ENCODE peak calls at places on chromosomes 1 and 21, in seven cellular contexts. One of them, this sample, is unnamed.
A peak's percentile ranks its signal among the peaks of the same experiment; 100 is the strongest.

GRCh38 chr1:187264995-187265602 is 436.4 kb downstream of the PLA2G4A start:
- DNase-seq in T-helper 9 cell: no peak
- DNase-seq in BJ: no peak
- DNase-seq in mesothelial cell of epicardium: no peak
- DNase-seq in GM23338: peak; percentile 77
- DNase-seq in ecto neural progenitor cell: peak; percentile 48
- DNase-seq in PC-3: peak; percentile 68
- DNase-seq in this sample: no peak

GRCh38 chr1:2607681-2608041 is 21.1 kb downstream of the PRXL2B start:
- DNase-seq in mesothelial cell of epicardium: no peak
- DNase-seq in BJ: no peak
- DNase-seq in ecto neural progenitor cell: peak; percentile 49
- DNase-seq in GM23338: no peak
- DNase-seq in T-helper 9 cell: no peak
- DNase-seq in PC-3: no peak
- DNase-seq in this sample: no peak

GRCh38 chr1:82517586-82517985 is 716.9 kb downstream of the ADGRL2 start:
- DNase-seq in BJ: no peak
- DNase-seq in mesothelial cell of epicardium: no peak
- DNase-seq in ecto neural progenitor cell: peak; percentile 66
- DNase-seq in GM23338: peak; percentile 56
- DNase-seq in PC-3: peak; percentile 17
- DNase-seq in T-helper 9 cell: no peak
- DNase-seq in this sample: no peak

GRCh38 chr1:3543076-3544049 is 67.9 kb downstream of the MEGF6 start:
- DNase-seq in PC-3: peak; percentile 91
- DNase-seq in GM23338: no peak
- DNase-seq in mesothelial cell of epicardium: no peak
- DNase-seq in T-helper 9 cell: no peak
- DNase-seq in ecto neural progenitor cell: peak; percentile 64
- DNase-seq in BJ: peak; percentile 92
- DNase-seq in this sample: no peak

GRCh38 chr1:34128186-34128889 is 36.7 kb downstream of the CSMD2 start:
- DNase-seq in T-helper 9 cell: no peak
- DNase-seq in PC-3: no peak
- DNase-seq in ecto neural progenitor cell: peak; percentile 23
- DNase-seq in mesothelial cell of epicardium: no peak
- DNase-seq in BJ: no peak
- DNase-seq in GM23338: no peak
- DNase-seq in this sample: no peak

GRCh38 chr21:34648739-34649297 is 20.0 kb upstream of the CLIC6 start:
- DNase-seq in GM23338: no peak
- DNase-seq in ecto neural progenitor cell: no peak
- DNase-seq in T-helper 9 cell: no peak
- DNase-seq in BJ: no peak
- DNase-seq in PC-3: no peak
- DNase-seq in mesothelial cell of epicardium: no peak
- DNase-seq in this sample: no peak

GRCh38 chr1:149966405-149966804 is 29.7 kb upstream of the MTMR11 start:
- DNase-seq in BJ: no peak
- DNase-seq in T-helper 9 cell: no peak
- DNase-seq in GM23338: no peak
- DNase-seq in mesothelial cell of epicardium: no peak
- DNase-seq in PC-3: no peak
- DNase-seq in ecto neural progenitor cell: no peak
- DNase-seq in this sample: no peak

GRCh38 chr1:4476394-4476793 is 178.0 kb upstream of the AJAP1 start:
- DNase-seq in PC-3: no peak
- DNase-seq in ecto neural progenitor cell: no peak
- DNase-seq in mesothelial cell of epicardium: no peak
- DNase-seq in T-helper 9 cell: no peak
- DNase-seq in GM23338: no peak
- DNase-seq in BJ: no peak
- DNase-seq in this sample: no peak

GRCh38 chr1:150362721-150363425 is 1.1 kb upstream of the RPRD2 start:
- DNase-seq in ecto neural progenitor cell: no peak
- DNase-seq in PC-3: no peak
- DNase-seq in mesothelial cell of epicardium: no peak
- DNase-seq in T-helper 9 cell: no peak
- DNase-seq in BJ: no peak
- DNase-seq in GM23338: peak; percentile 13
- DNase-seq in this sample: peak; percentile 24

GRCh38 chr1:31335007-31335406 is 37.9 kb downstream of the FABP3 start:
- DNase-seq in ecto neural progenitor cell: no peak
- DNase-seq in BJ: peak; percentile 8
- DNase-seq in PC-3: peak; percentile 71
- DNase-seq in GM23338: peak; percentile 65
- DNase-seq in mesothelial cell of epicardium: no peak
- DNase-seq in T-helper 9 cell: no peak
- DNase-seq in this sample: no peak

GRCh38 chr1:38029725-38030511 is 16.7 kb downstream of the POU3F1 start:
- DNase-seq in ecto neural progenitor cell: peak; percentile 47
- DNase-seq in T-helper 9 cell: no peak
- DNase-seq in PC-3: peak; percentile 83
- DNase-seq in GM23338: peak; percentile 53
- DNase-seq in BJ: no peak
- DNase-seq in mesothelial cell of epicardium: no peak
- DNase-seq in this sample: no peak

GRCh38 chr1:228799929-228800328 is 64.7 kb downstream of the RHOU start:
- DNase-seq in T-helper 9 cell: no peak
- DNase-seq in mesothelial cell of epicardium: no peak
- DNase-seq in BJ: no peak
- DNase-seq in GM23338: no peak
- DNase-seq in ecto neural progenitor cell: no peak
- DNase-seq in PC-3: no peak
- DNase-seq in this sample: no peak

GRCh38 chr21:35840197-35840799 is 220.0 kb downstream of the SETD4 start:
- DNase-seq in PC-3: peak; percentile 82
- DNase-seq in BJ: peak; percentile 46
- DNase-seq in ecto neural progenitor cell: no peak
- DNase-seq in GM23338: peak; percentile 84
- DNase-seq in T-helper 9 cell: peak; percentile 32
- DNase-seq in mesothelial cell of epicardium: no peak
- DNase-seq in this sample: no peak

GRCh38 chr1:221708076-221708571 is 33.8 kb downstream of the DUSP10 start:
- DNase-seq in mesothelial cell of epicardium: no peak
- DNase-seq in PC-3: no peak
- DNase-seq in BJ: no peak
- DNase-seq in GM23338: no peak
- DNase-seq in T-helper 9 cell: peak; percentile 41
- DNase-seq in ecto neural progenitor cell: no peak
- DNase-seq in this sample: no peak

GRCh38 chr1:218463194-218464156 is 118.3 kb downstream of the TGFB2 start:
- DNase-seq in BJ: peak; percentile 58
- DNase-seq in ecto neural progenitor cell: no peak
- DNase-seq in mesothelial cell of epicardium: no peak
- DNase-seq in GM23338: no peak
- DNase-seq in T-helper 9 cell: no peak
- DNase-seq in PC-3: peak; percentile 86
- DNase-seq in this sample: no peak

GRCh38 chr1:240399381-240399780 is 212.6 kb downstream of the GREM2 start:
- DNase-seq in PC-3: peak; percentile 69
- DNase-seq in BJ: no peak
- DNase-seq in ecto neural progenitor cell: no peak
- DNase-seq in mesothelial cell of epicardium: no peak
- DNase-seq in GM23338: no peak
- DNase-seq in T-helper 9 cell: no peak
- DNase-seq in this sample: no peak

GRCh38 chr1:3884966-3885365 is 15.1 kb downstream of the C1orf174 start:
- DNase-seq in ecto neural progenitor cell: no peak
- DNase-seq in PC-3: no peak
- DNase-seq in T-helper 9 cell: no peak
- DNase-seq in mesothelial cell of epicardium: no peak
- DNase-seq in BJ: no peak
- DNase-seq in GM23338: no peak
- DNase-seq in this sample: no peak

GRCh38 chr1:18666317-18666920 is 35.8 kb downstream of the PAX7 start:
- DNase-seq in ecto neural progenitor cell: no peak
- DNase-seq in GM23338: no peak
- DNase-seq in mesothelial cell of epicardium: no peak
- DNase-seq in BJ: no peak
- DNase-seq in PC-3: peak; percentile 90
- DNase-seq in T-helper 9 cell: no peak
- DNase-seq in this sample: no peak

GRCh38 chr1:8816306-8816705 is 1.1 kb downstream of the RERE start:
- DNase-seq in mesothelial cell of epicardium: no peak
- DNase-seq in BJ: no peak
- DNase-seq in PC-3: peak; percentile 59
- DNase-seq in ecto neural progenitor cell: no peak
- DNase-seq in GM23338: no peak
- DNase-seq in T-helper 9 cell: no peak
- DNase-seq in this sample: no peak

GRCh38 chr1:227788279-227789041 is 27.0 kb upstream of the PRSS38 start:
- DNase-seq in GM23338: peak; percentile 93
- DNase-seq in T-helper 9 cell: no peak
- DNase-seq in PC-3: peak; percentile 86
- DNase-seq in ecto neural progenitor cell: peak; percentile 90
- DNase-seq in BJ: no peak
- DNase-seq in mesothelial cell of epicardium: peak; percentile 69
- DNase-seq in this sample: no peak

GRCh38 chr1:36321119-36321951 is 2.1 kb downstream of the EVA1B start:
- DNase-seq in T-helper 9 cell: no peak
- DNase-seq in PC-3: no peak
- DNase-seq in GM23338: peak; percentile 98
- DNase-seq in BJ: peak; percentile 86
- DNase-seq in ecto neural progenitor cell: peak; percentile 88
- DNase-seq in mesothelial cell of epicardium: peak; percentile 84
- DNase-seq in this sample: peak; percentile 37